ENCODE peak calls at places on chromosomes 5 and 9, in six cellular contexts. One of them, this sample, is unnamed.

GRCh38 chr5:50595199-50595598 is 71.2 kb upstream of the PARP8 start:
- DNase-seq in cardiac fibroblast: peak
- DNase-seq in stomach: no peak
- DNase-seq in HCT116: peak
- DNase-seq in esophagus squamous epithelium: no peak
- DNase-seq in IMR-90: peak
- DNase-seq in this sample: peak

GRCh38 chr5:169762338-169763095 is 125.4 kb downstream of the DOCK2 start:
- DNase-seq in cardiac fibroblast: peak
- DNase-seq in stomach: no peak
- DNase-seq in HCT116: no peak
- DNase-seq in esophagus squamous epithelium: no peak
- DNase-seq in IMR-90: peak
- DNase-seq in this sample: peak

GRCh38 chr5:13558408-13558807 is 386.1 kb downstream of the DNAH5 start:
- DNase-seq in cardiac fibroblast: no peak
- DNase-seq in stomach: no peak
- DNase-seq in HCT116: no peak
- DNase-seq in esophagus squamous epithelium: no peak
- DNase-seq in IMR-90: peak
- DNase-seq in this sample: no peak

GRCh38 chr9:14813336-14814020 is 90.9 kb upstream of the CER1 start:
- DNase-seq in cardiac fibroblast: peak
- DNase-seq in stomach: no peak
- DNase-seq in HCT116: no peak
- DNase-seq in esophagus squamous epithelium: no peak
- DNase-seq in IMR-90: no peak
- DNase-seq in this sample: no peak

GRCh38 chr5:157761690-157762611 is 18.4 kb downstream of the LSM11 start:
- DNase-seq in cardiac fibroblast: peak
- DNase-seq in stomach: no peak
- DNase-seq in HCT116: peak
- DNase-seq in esophagus squamous epithelium: no peak
- DNase-seq in IMR-90: peak
- DNase-seq in this sample: peak

GRCh38 chr5:60993875-60994571 is 49.0 kb downstream of the NDUFAF2 start:
- DNase-seq in cardiac fibroblast: no peak
- DNase-seq in stomach: no peak
- DNase-seq in HCT116: no peak
- DNase-seq in esophagus squamous epithelium: no peak
- DNase-seq in IMR-90: no peak
- DNase-seq in this sample: no peak

GRCh38 chr5:132265336-132266030 is 8.0 kb downstream of the PDLIM4 start:
- DNase-seq in cardiac fibroblast: peak
- DNase-seq in stomach: no peak
- DNase-seq in HCT116: no peak
- DNase-seq in esophagus squamous epithelium: no peak
- DNase-seq in IMR-90: peak
- DNase-seq in this sample: peak

GRCh38 chr5:88883566-88884434 is 816 bp upstream of the MEF2C start:
- DNase-seq in cardiac fibroblast: peak
- DNase-seq in stomach: peak
- DNase-seq in HCT116: peak
- DNase-seq in esophagus squamous epithelium: peak
- DNase-seq in IMR-90: peak
- DNase-seq in this sample: peak

GRCh38 chr9:20396509-20396908 is 225.8 kb downstream of the MLLT3 start:
- DNase-seq in cardiac fibroblast: no peak
- DNase-seq in stomach: no peak
- DNase-seq in HCT116: no peak
- DNase-seq in esophagus squamous epithelium: no peak
- DNase-seq in IMR-90: no peak
- DNase-seq in this sample: no peak

GRCh38 chr9:79955300-79955699 is 383.5 kb downstream of the TLE4 start:
- DNase-seq in cardiac fibroblast: peak
- DNase-seq in stomach: no peak
- DNase-seq in HCT116: no peak
- DNase-seq in esophagus squamous epithelium: no peak
- DNase-seq in IMR-90: no peak
- DNase-seq in this sample: no peak

GRCh38 chr9:84851935-84852585 is 182.5 kb downstream of the NTRK2 start:
- DNase-seq in cardiac fibroblast: peak
- DNase-seq in stomach: peak
- DNase-seq in HCT116: peak
- DNase-seq in esophagus squamous epithelium: no peak
- DNase-seq in IMR-90: peak
- DNase-seq in this sample: peak

GRCh38 chr9:72597606-72598005 is 76.2 kb downstream of the TMC1 start:
- DNase-seq in cardiac fibroblast: no peak
- DNase-seq in stomach: no peak
- DNase-seq in HCT116: no peak
- DNase-seq in esophagus squamous epithelium: no peak
- DNase-seq in IMR-90: no peak
- DNase-seq in this sample: no peak

GRCh38 chr9:842918-843468 is 1.5 kb downstream of the DMRT1 start:
- DNase-seq in cardiac fibroblast: no peak
- DNase-seq in stomach: no peak
- DNase-seq in HCT116: no peak
- DNase-seq in esophagus squamous epithelium: no peak
- DNase-seq in IMR-90: no peak
- DNase-seq in this sample: no peak

GRCh38 chr9:19946446-19947109 is 157.7 kb upstream of the SLC24A2 start:
- DNase-seq in cardiac fibroblast: peak
- DNase-seq in stomach: no peak
- DNase-seq in HCT116: no peak
- DNase-seq in esophagus squamous epithelium: no peak
- DNase-seq in IMR-90: peak
- DNase-seq in this sample: peak

GRCh38 chr9:20220286-20220685 is 402.0 kb downstream of the MLLT3 start:
- DNase-seq in cardiac fibroblast: peak
- DNase-seq in stomach: no peak
- DNase-seq in HCT116: no peak
- DNase-seq in esophagus squamous epithelium: no peak
- DNase-seq in IMR-90: no peak
- DNase-seq in this sample: no peak

GRCh38 chr5:122756263-122756911 is 18.5 kb upstream of the SNX2 start:
- DNase-seq in cardiac fibroblast: peak
- DNase-seq in stomach: no peak
- DNase-seq in HCT116: no peak
- DNase-seq in esophagus squamous epithelium: no peak
- DNase-seq in IMR-90: peak
- DNase-seq in this sample: peak

GRCh38 chr9:128729766-128730517 is 6.0 kb upstream of the ZDHHC12 start:
- DNase-seq in cardiac fibroblast: no peak
- DNase-seq in stomach: no peak
- DNase-seq in HCT116: no peak
- DNase-seq in esophagus squamous epithelium: no peak
- DNase-seq in IMR-90: no peak
- DNase-seq in this sample: no peak

GRCh38 chr5:78649220-78649700 is 688 bp upstream of the LHFPL2 start:
- DNase-seq in cardiac fibroblast: no peak
- DNase-seq in stomach: no peak
- DNase-seq in HCT116: no peak
- DNase-seq in esophagus squamous epithelium: no peak
- DNase-seq in IMR-90: no peak
- DNase-seq in this sample: no peak

GRCh38 chr5:150612905-150613670 is 27.4 kb upstream of the SYNPO start:
- DNase-seq in cardiac fibroblast: no peak
- DNase-seq in stomach: no peak
- DNase-seq in HCT116: no peak
- DNase-seq in esophagus squamous epithelium: no peak
- DNase-seq in IMR-90: no peak
- DNase-seq in this sample: no peak

GRCh38 chr5:1341863-1342262 is 3.0 kb downstream of the CLPTM1L start:
- DNase-seq in cardiac fibroblast: no peak
- DNase-seq in stomach: no peak
- DNase-seq in HCT116: no peak
- DNase-seq in esophagus squamous epithelium: no peak
- DNase-seq in IMR-90: no peak
- DNase-seq in this sample: no peak

GRCh38 chr5:151384106-151384505 is 36.7 kb upstream of the SLC36A2 start:
- DNase-seq in cardiac fibroblast: no peak
- DNase-seq in stomach: no peak
- DNase-seq in HCT116: no peak
- DNase-seq in esophagus squamous epithelium: no peak
- DNase-seq in IMR-90: peak
- DNase-seq in this sample: peak

DNA sequence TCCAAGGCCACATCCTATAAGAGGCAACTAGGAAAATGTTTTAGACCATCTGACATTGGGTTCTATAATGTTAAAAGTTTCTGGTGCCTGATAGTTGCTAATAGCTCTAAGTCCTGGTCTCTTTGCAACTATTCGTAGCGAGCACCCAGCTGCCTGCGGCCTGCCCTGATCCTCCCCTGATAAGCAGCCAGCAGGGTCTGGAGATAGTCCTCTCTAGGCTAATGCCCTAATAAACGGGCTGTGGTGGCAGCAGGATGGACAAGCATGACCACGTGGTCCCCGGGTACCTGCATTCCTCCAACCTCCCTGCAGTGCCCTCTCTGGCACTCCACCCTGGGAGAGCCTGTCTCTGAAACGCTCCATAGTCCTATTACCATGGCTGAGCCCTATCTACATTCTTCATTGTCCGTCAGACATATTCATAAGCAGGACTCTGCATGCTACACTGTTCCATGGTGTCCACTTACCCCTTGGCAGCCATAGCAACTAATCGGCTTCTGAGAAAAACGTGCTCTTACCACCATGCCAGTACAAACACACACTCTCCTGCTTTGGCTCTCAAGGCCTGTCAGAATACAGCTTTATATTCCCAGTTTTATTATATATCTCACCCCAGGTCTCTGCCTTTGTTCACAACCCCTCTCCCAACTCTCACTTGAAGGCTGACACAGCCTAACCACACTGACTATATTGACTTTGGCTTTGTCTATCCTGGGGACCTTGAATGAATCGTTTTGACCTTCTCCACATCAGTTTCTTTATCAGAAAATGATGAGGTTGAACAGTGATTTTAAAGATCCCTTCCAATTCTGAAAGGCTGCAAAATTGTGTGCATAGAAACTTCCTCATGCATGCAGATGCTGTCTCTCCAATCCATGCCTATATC is 49.9 kb upstream of the DAPK1 start:
- DNase-seq in cardiac fibroblast: no peak
- DNase-seq in stomach: no peak
- DNase-seq in HCT116: no peak
- DNase-seq in esophagus squamous epithelium: no peak
- DNase-seq in IMR-90: no peak
- DNase-seq in this sample: no peak
- H3K4me3 ChIP-seq in cardiac fibroblast: no peak
- H3K4me3 ChIP-seq in stomach: no peak
- H3K4me3 ChIP-seq in HCT116: no peak
- H3K4me3 ChIP-seq in esophagus squamous epithelium: no peak
- H3K4me3 ChIP-seq in IMR-90: no peak
- H3K4me3 ChIP-seq in this sample: no peak

GRCh38 chr5:134038143-134038542 is 33.4 kb upstream of the VDAC1 start:
- DNase-seq in cardiac fibroblast: no peak
- DNase-seq in stomach: peak
- DNase-seq in HCT116: no peak
- DNase-seq in esophagus squamous epithelium: no peak
- DNase-seq in IMR-90: no peak
- DNase-seq in this sample: no peak

GRCh38 chr5:134034326-134034725 is 29.6 kb upstream of the VDAC1 start:
- DNase-seq in cardiac fibroblast: no peak
- DNase-seq in stomach: no peak
- DNase-seq in HCT116: no peak
- DNase-seq in esophagus squamous epithelium: no peak
- DNase-seq in IMR-90: no peak
- DNase-seq in this sample: no peak

GRCh38 chr5:134041570-134042411 is 37.0 kb upstream of the VDAC1 start:
- DNase-seq in cardiac fibroblast: no peak
- DNase-seq in stomach: no peak
- DNase-seq in HCT116: no peak
- DNase-seq in esophagus squamous epithelium: no peak
- DNase-seq in IMR-90: no peak
- DNase-seq in this sample: no peak

GRCh38 chr5:134037160-134037559 is 32.4 kb upstream of the VDAC1 start:
- DNase-seq in cardiac fibroblast: no peak
- DNase-seq in stomach: no peak
- DNase-seq in HCT116: no peak
- DNase-seq in esophagus squamous epithelium: no peak
- DNase-seq in IMR-90: no peak
- DNase-seq in this sample: no peak
- TF ChIP-seq CTCF in cardiac fibroblast: no peak
- TF ChIP-seq CTCF in stomach: no peak
- TF ChIP-seq CTCF in HCT116: no peak
- TF ChIP-seq CTCF in esophagus squamous epithelium: no peak
- TF ChIP-seq CTCF in IMR-90: no peak
- TF ChIP-seq CTCF in this sample: no peak

GRCh38 chr5:139293199-139293503 is 389 bp upstream of the MATR3 start:
- DNase-seq in cardiac fibroblast: no peak
- DNase-seq in stomach: no peak
- DNase-seq in HCT116: no peak
- DNase-seq in esophagus squamous epithelium: no peak
- DNase-seq in IMR-90: no peak
- DNase-seq in this sample: no peak

GRCh38 chr5:139295692-139296091 is 2.2 kb downstream of the MATR3 start:
- DNase-seq in cardiac fibroblast: peak
- DNase-seq in stomach: no peak
- DNase-seq in HCT116: no peak
- DNase-seq in esophagus squamous epithelium: no peak
- DNase-seq in IMR-90: peak
- DNase-seq in this sample: no peak

GRCh38 chr5:139296198-139296597 is 2.7 kb downstream of the MATR3 start:
- DNase-seq in cardiac fibroblast: no peak
- DNase-seq in stomach: no peak
- DNase-seq in HCT116: no peak
- DNase-seq in esophagus squamous epithelium: no peak
- DNase-seq in IMR-90: no peak
- DNase-seq in this sample: no peak

GRCh38 chr5:139294372-139295165 is 1.0 kb downstream of the MATR3 start:
- DNase-seq in cardiac fibroblast: peak
- DNase-seq in stomach: peak
- DNase-seq in HCT116: peak
- DNase-seq in esophagus squamous epithelium: no peak
- DNase-seq in IMR-90: peak
- DNase-seq in this sample: peak

GRCh38 chr5:139293504-139294371 is at the start of gene MATR3:
- DNase-seq in cardiac fibroblast: peak
- DNase-seq in stomach: peak
- DNase-seq in HCT116: peak
- DNase-seq in esophagus squamous epithelium: peak
- DNase-seq in IMR-90: peak
- DNase-seq in this sample: peak
- H3K4me3 ChIP-seq in cardiac fibroblast: peak
- H3K4me3 ChIP-seq in stomach: peak
- H3K4me3 ChIP-seq in HCT116: peak
- H3K4me3 ChIP-seq in esophagus squamous epithelium: peak
- H3K4me3 ChIP-seq in IMR-90: peak
- H3K4me3 ChIP-seq in this sample: peak

DNA sequence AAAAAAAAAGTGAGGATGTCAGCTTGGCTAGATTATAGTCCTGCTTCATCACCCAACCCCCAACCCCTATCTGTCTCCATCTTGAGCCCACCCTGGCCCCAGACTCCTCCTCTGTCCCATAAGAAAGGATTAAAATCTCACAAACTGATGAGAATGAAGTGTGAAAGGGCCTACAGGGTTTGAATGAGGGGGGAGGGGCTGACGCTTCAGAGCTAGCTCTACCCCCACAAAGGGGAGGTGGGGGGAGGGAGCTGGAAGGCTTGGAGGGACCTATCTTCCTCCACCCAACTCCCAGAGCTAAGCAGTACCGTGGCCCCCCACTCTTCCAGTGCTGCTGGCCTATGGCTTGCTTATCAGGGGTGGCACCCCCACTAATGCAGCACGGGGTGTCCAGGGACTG is 43.7 kb upstream of the HAND1 start:
- DNase-seq in cardiac fibroblast: no peak
- DNase-seq in stomach: no peak
- DNase-seq in HCT116: no peak
- DNase-seq in esophagus squamous epithelium: no peak
- DNase-seq in IMR-90: no peak
- DNase-seq in this sample: no peak
- TF ChIP-seq CTCF in cardiac fibroblast: no peak
- TF ChIP-seq CTCF in stomach: no peak
- TF ChIP-seq CTCF in HCT116: no peak
- TF ChIP-seq CTCF in esophagus squamous epithelium: no peak
- TF ChIP-seq CTCF in IMR-90: no peak
- TF ChIP-seq CTCF in this sample: no peak